ENCODE peak calls at places on chromosomes 13 and 19, in nine cellular contexts. P, H, Q, I, O, A, M, T and E are unnamed samples.

GRCh38 chr13:43783820-43784219 is 3.0 kb downstream of the ENOX1 start:
- DNase-seq in P (no peak), H (no peak), Q (peak; percentile 18), I (peak; percentile 9), O (no peak), A (no peak), M (no peak), T (peak; percentile 66), E (no peak)

GRCh38 chr13:49641810-49642291 is 13.5 kb downstream of the ARL11 start:
- DNase-seq in P (peak; percentile 46), H (no peak), Q (peak; percentile 62), I (no peak), O (no peak), A (peak; percentile 89), M (peak; percentile 74), T (no peak), E (peak; percentile 19)

GRCh38 chr13:97621631-97622030 is 187.7 kb downstream of the RAP2A start:
- DNase-seq in P (no peak), H (no peak), Q (no peak), I (no peak), O (no peak), A (no peak), M (no peak), T (peak; percentile 56), E (no peak)

GRCh38 chr19:48964205-48965032 is 690 bp upstream of the FTL start:
- DNase-seq in P (peak; percentile 30), H (no peak), Q (no peak), I (peak; percentile 63), O (no peak), A (peak; percentile 56), M (no peak), T (peak; percentile 82), E (no peak)

GRCh38 chr19:46892252-46893179 is 31.7 kb downstream of the ARHGAP35 start:
- DNase-seq in P (no peak), H (no peak), Q (no peak), I (no peak), O (no peak), A (no peak), M (no peak), T (no peak), E (no peak)

GRCh38 chr19:18185538-18185937 is 7.5 kb upstream of the MPV17L2 start:
- DNase-seq in P (no peak), H (no peak), Q (no peak), I (no peak), O (no peak), A (no peak), M (no peak), T (peak; percentile 60), E (no peak)

GRCh38 chr13:67043901-67044300 is 186.2 kb downstream of the PCDH9 start:
- DNase-seq in P (no peak), H (no peak), Q (no peak), I (no peak), O (no peak), A (no peak), M (no peak), T (no peak), E (no peak)

GRCh38 chr13:102724923-102725322 is 30.1 kb upstream of the METTL21C start:
- DNase-seq in P (no peak), H (peak; percentile 8), Q (peak; percentile 72), I (peak; percentile 17), O (no peak), A (no peak), M (no peak), T (no peak), E (no peak)

GRCh38 chr19:1862424-1863307 is 713 bp downstream of the KLF16 start:
- DNase-seq in P (no peak), H (peak; percentile 63), Q (no peak), I (no peak), O (peak; percentile 61), A (no peak), M (no peak), T (peak; percentile 72), E (no peak)

GRCh38 chr13:113220877-113221276 is 11.5 kb downstream of the CUL4A start:
- DNase-seq in P (peak; percentile 54), H (no peak), Q (no peak), I (no peak), O (peak; percentile 44), A (no peak), M (no peak), T (peak; percentile 22), E (no peak)

GRCh38 chr19:22622901-22623840 is 11.0 kb upstream of the ZNF492 start:
- DNase-seq in P (no peak), H (no peak), Q (no peak), I (no peak), O (peak; percentile 62), A (no peak), M (peak; percentile 74), T (no peak), E (no peak)

GRCh38 chr13:82878536-82878935 is 1003.7 kb downstream of the SLITRK1 start:
- DNase-seq in P (no peak), H (no peak), Q (peak; percentile 3), I (no peak), O (no peak), A (no peak), M (no peak), T (no peak), E (no peak)

GRCh38 chr13:101709952-101710351 is 257.5 kb downstream of the ITGBL1 start:
- DNase-seq in P (no peak), H (no peak), Q (no peak), I (no peak), O (no peak), A (no peak), M (no peak), T (peak; percentile 11), E (no peak)

GRCh38 chr13:101711307-101712025 is 259.0 kb downstream of the ITGBL1 start:
- DNase-seq in P (peak; percentile 19), H (no peak), Q (no peak), I (no peak), O (no peak), A (no peak), M (no peak), T (no peak), E (no peak)

GRCh38 chr13:101714195-101714594 is 261.7 kb downstream of the ITGBL1 start:
- DNase-seq in P (no peak), H (no peak), Q (no peak), I (no peak), O (no peak), A (no peak), M (no peak), T (no peak), E (no peak)

GRCh38 chr13:101708115-101708514 is 255.6 kb downstream of the ITGBL1 start:
- DNase-seq in P (no peak), H (no peak), Q (no peak), I (no peak), O (no peak), A (no peak), M (no peak), T (peak; percentile 21), E (no peak)

DNA sequence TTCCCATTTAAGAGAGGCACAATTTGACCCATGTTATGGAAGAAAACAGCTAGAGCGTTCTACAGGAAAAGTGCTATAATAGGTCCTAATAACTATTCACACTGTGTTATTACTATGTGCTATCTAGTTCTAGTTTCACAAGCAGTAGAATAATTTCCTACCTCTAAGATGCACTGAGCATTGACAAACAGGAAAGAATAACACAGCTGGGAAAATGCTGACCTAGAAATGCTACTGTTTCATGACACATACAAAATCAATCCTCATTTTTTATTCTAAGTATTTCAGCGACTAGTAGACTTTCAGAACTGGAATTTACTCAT is 259.5 kb downstream of the ITGBL1 start:
- DNase-seq in P (no peak), H (no peak), Q (no peak), I (no peak), O (no peak), A (no peak), M (no peak), T (no peak), E (no peak)
- H3K27ac ChIP-seq in P (no peak overlapping the region), H (no peak overlapping the region), Q (no peak overlapping the region), I (no peak overlapping the region), O (no peak overlapping the region), A (no peak overlapping the region), M (no peak overlapping the region), T (no peak overlapping the region), E (no peak overlapping the region)

GRCh38 chr19:8392017-8392591 is 1.9 kb downstream of the RAB11B start:
- DNase-seq in P (peak; percentile 51), H (no peak), Q (no peak), I (no peak), O (peak; percentile 50), A (peak; percentile 48), M (no peak), T (no peak), E (no peak)

GRCh38 chr19:8388612-8388958 is 1.6 kb upstream of the RAB11B start:
- DNase-seq in P (no peak), H (no peak), Q (no peak), I (no peak), O (no peak), A (no peak), M (no peak), T (no peak), E (no peak)

GRCh38 chr19:8390617-8390981 is 439 bp downstream of the RAB11B start:
- DNase-seq in P (peak; percentile 96), H (peak; percentile 86), Q (peak; percentile 96), I (peak; percentile 62), O (peak; percentile 98), A (peak; percentile 96), M (peak; percentile 96), T (peak; percentile 97), E (peak; percentile 97)

GRCh38 chr19:8391274-8392016 is 1.3 kb downstream of the RAB11B start:
- DNase-seq in P (no peak), H (no peak), Q (no peak), I (no peak), O (no peak), A (peak; percentile 53), M (no peak), T (no peak), E (no peak)

GRCh38 chr19:8389891-8390616 is at the start of gene RAB11B:
- DNase-seq in P (peak; percentile 100), H (peak; percentile 99), Q (peak; percentile 99), I (peak; percentile 97), O (peak; percentile 99), A (peak; percentile 99), M (peak; percentile 100), T (peak; percentile 100), E (peak; percentile 100)
- H3K27ac ChIP-seq in P (peak within 1 kb of the TSS; percentile 100), H (peak within 1 kb of the TSS; percentile 98), Q (peak within 1 kb of the TSS; percentile 96), I (peak within 1 kb of the TSS; percentile 100), O (peak within 1 kb of the TSS; percentile 99), A (peak within 1 kb of the TSS; percentile 100), M (peak within 1 kb of the TSS; percentile 100), T (peak within 1 kb of the TSS; percentile 97), E (peak within 1 kb of the TSS; percentile 100)

DNA sequence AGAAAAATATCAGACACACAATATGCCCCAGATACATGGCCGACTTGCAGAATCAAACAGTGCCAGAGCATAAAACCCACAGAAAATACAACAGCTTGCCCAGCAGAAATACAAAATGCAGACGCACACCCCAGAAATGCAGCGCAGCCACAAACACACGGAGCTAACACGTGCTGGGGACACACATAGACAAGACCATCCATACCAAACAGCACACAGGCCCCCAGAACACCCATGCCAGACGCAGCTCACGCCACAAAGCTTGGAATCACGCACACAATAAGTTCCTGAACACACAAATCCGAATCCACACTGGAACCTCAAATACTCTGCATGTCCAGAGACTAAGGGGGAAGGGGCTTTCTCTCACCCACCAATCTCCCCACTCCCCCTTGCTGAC is 17.1 kb downstream of the CCDC97 start:
- DNase-seq in P (no peak), H (no peak), Q (no peak), I (no peak), O (no peak), A (no peak), M (no peak), T (no peak), E (no peak)
- H3K27ac ChIP-seq in P (peak overlapping the region; percentile 84), H (peak overlapping the region; percentile 85), Q (peak overlapping the region; percentile 97), I (peak overlapping the region; percentile 91), O (peak overlapping the region; percentile 87), A (peak overlapping the region; percentile 86), M (peak overlapping the region; percentile 85), T (peak overlapping the region; percentile 33), E (peak overlapping the region; percentile 23)

GRCh38 chr19:8377598-8377997 is 12.6 kb upstream of the RAB11B start:
- DNase-seq in P (no peak), H (no peak), Q (no peak), I (no peak), O (no peak), A (peak; percentile 13), M (no peak), T (no peak), E (no peak)
- H3K27ac ChIP-seq in P (no peak overlapping the region), H (no peak overlapping the region), Q (peak overlapping the region; percentile 8), I (no peak overlapping the region), O (no peak overlapping the region), A (no peak overlapping the region), M (no peak overlapping the region), T (no peak overlapping the region), E (no peak overlapping the region)